ENCODE peak calls at places on chromosomes 16 and 17, in seven cellular contexts. One of them, this sample, is unnamed.

GRCh38 chr17:81374890-81375289 is 20.4 kb upstream of the BAHCC1 start:
- DNase-seq in CD8-positive, alpha-beta memory T cell: no peak
- DNase-seq in cardiac muscle cell: no peak
- DNase-seq in esophagus squamous epithelium: no peak
- DNase-seq in CD4-positive, alpha-beta T cell: no peak
- DNase-seq in mesenchymal stem cell: no peak
- DNase-seq in esophagus muscularis mucosa: no peak
- DNase-seq in this sample: no peak

GRCh38 chr17:28230011-28230410 is 89.0 kb upstream of the TMEM97 start:
- DNase-seq in CD8-positive, alpha-beta memory T cell: no peak
- DNase-seq in cardiac muscle cell: no peak
- DNase-seq in esophagus squamous epithelium: no peak
- DNase-seq in CD4-positive, alpha-beta T cell: no peak
- DNase-seq in mesenchymal stem cell: no peak
- DNase-seq in esophagus muscularis mucosa: no peak
- DNase-seq in this sample: no peak

GRCh38 chr16:80602894-80603293 is 62.1 kb downstream of the DYNLRB2 start:
- DNase-seq in CD8-positive, alpha-beta memory T cell: no peak
- DNase-seq in cardiac muscle cell: no peak
- DNase-seq in esophagus squamous epithelium: no peak
- DNase-seq in CD4-positive, alpha-beta T cell: no peak
- DNase-seq in mesenchymal stem cell: no peak
- DNase-seq in esophagus muscularis mucosa: no peak
- DNase-seq in this sample: no peak

GRCh38 chr17:49359990-49360795 is 1.9 kb downstream of the ZNF652 start:
- DNase-seq in CD8-positive, alpha-beta memory T cell: no peak
- DNase-seq in cardiac muscle cell: no peak
- DNase-seq in esophagus squamous epithelium: no peak
- DNase-seq in CD4-positive, alpha-beta T cell: no peak
- DNase-seq in mesenchymal stem cell: peak; percentile 41
- DNase-seq in esophagus muscularis mucosa: no peak
- DNase-seq in this sample: no peak

GRCh38 chr16:525520-526180 is 1.9 kb upstream of the CAPN15 start:
- DNase-seq in CD8-positive, alpha-beta memory T cell: peak; percentile 44
- DNase-seq in cardiac muscle cell: peak; percentile 68
- DNase-seq in esophagus squamous epithelium: no peak
- DNase-seq in CD4-positive, alpha-beta T cell: no peak
- DNase-seq in mesenchymal stem cell: peak; percentile 95
- DNase-seq in esophagus muscularis mucosa: no peak
- DNase-seq in this sample: no peak

GRCh38 chr17:82257473-82257872 is 16.0 kb downstream of the CSNK1D start:
- DNase-seq in CD8-positive, alpha-beta memory T cell: peak; percentile 70
- DNase-seq in cardiac muscle cell: peak; percentile 47
- DNase-seq in esophagus squamous epithelium: no peak
- DNase-seq in CD4-positive, alpha-beta T cell: peak; percentile 59
- DNase-seq in mesenchymal stem cell: no peak
- DNase-seq in esophagus muscularis mucosa: no peak
- DNase-seq in this sample: no peak

GRCh38 chr16:54446639-54447038 is 160.1 kb upstream of the IRX3 start:
- DNase-seq in CD8-positive, alpha-beta memory T cell: no peak
- DNase-seq in cardiac muscle cell: peak; percentile 87
- DNase-seq in esophagus squamous epithelium: no peak
- DNase-seq in CD4-positive, alpha-beta T cell: no peak
- DNase-seq in mesenchymal stem cell: peak; percentile 75
- DNase-seq in esophagus muscularis mucosa: no peak
- DNase-seq in this sample: no peak

GRCh38 chr16:81809567-81809966 is 30.5 kb downstream of the PLCG2 start:
- DNase-seq in CD8-positive, alpha-beta memory T cell: no peak
- DNase-seq in cardiac muscle cell: no peak
- DNase-seq in esophagus squamous epithelium: no peak
- DNase-seq in CD4-positive, alpha-beta T cell: no peak
- DNase-seq in mesenchymal stem cell: no peak
- DNase-seq in esophagus muscularis mucosa: no peak
- DNase-seq in this sample: no peak

GRCh38 chr16:74774223-74775139 is at the start of gene FA2H:
- DNase-seq in CD8-positive, alpha-beta memory T cell: peak; percentile 27
- DNase-seq in cardiac muscle cell: peak; percentile 51
- DNase-seq in esophagus squamous epithelium: no peak
- DNase-seq in CD4-positive, alpha-beta T cell: peak; percentile 55
- DNase-seq in mesenchymal stem cell: peak; percentile 39
- DNase-seq in esophagus muscularis mucosa: peak; percentile 74
- DNase-seq in this sample: peak; percentile 67

GRCh38 chr17:29807520-29808361 is 122.3 kb downstream of the SSH2 start:
- DNase-seq in CD8-positive, alpha-beta memory T cell: peak; percentile 52
- DNase-seq in cardiac muscle cell: peak; percentile 79
- DNase-seq in esophagus squamous epithelium: no peak
- DNase-seq in CD4-positive, alpha-beta T cell: peak; percentile 57
- DNase-seq in mesenchymal stem cell: peak; percentile 75
- DNase-seq in esophagus muscularis mucosa: no peak
- DNase-seq in this sample: peak; percentile 33

GRCh38 chr16:73093146-73094144 is 45.5 kb upstream of the ZFHX3 start:
- DNase-seq in CD8-positive, alpha-beta memory T cell: no peak
- DNase-seq in cardiac muscle cell: peak; percentile 54
- DNase-seq in esophagus squamous epithelium: no peak
- DNase-seq in CD4-positive, alpha-beta T cell: no peak
- DNase-seq in mesenchymal stem cell: no peak
- DNase-seq in esophagus muscularis mucosa: no peak
- DNase-seq in this sample: no peak

GRCh38 chr17:3923466-3924190 is 7.4 kb upstream of the P2RX1 start:
- DNase-seq in CD8-positive, alpha-beta memory T cell: no peak
- DNase-seq in cardiac muscle cell: no peak
- DNase-seq in esophagus squamous epithelium: no peak
- DNase-seq in CD4-positive, alpha-beta T cell: no peak
- DNase-seq in mesenchymal stem cell: no peak
- DNase-seq in esophagus muscularis mucosa: no peak
- DNase-seq in this sample: no peak

GRCh38 chr17:40499551-40500189 is 1.8 kb downstream of the TNS4 start:
- DNase-seq in CD8-positive, alpha-beta memory T cell: no peak
- DNase-seq in cardiac muscle cell: peak; percentile 90
- DNase-seq in esophagus squamous epithelium: no peak
- DNase-seq in CD4-positive, alpha-beta T cell: no peak
- DNase-seq in mesenchymal stem cell: peak; percentile 79
- DNase-seq in esophagus muscularis mucosa: peak; percentile 96
- DNase-seq in this sample: no peak

GRCh38 chr16:51592013-51592501 is 441.0 kb upstream of the SALL1 start:
- DNase-seq in CD8-positive, alpha-beta memory T cell: no peak
- DNase-seq in cardiac muscle cell: no peak
- DNase-seq in esophagus squamous epithelium: no peak
- DNase-seq in CD4-positive, alpha-beta T cell: no peak
- DNase-seq in mesenchymal stem cell: no peak
- DNase-seq in esophagus muscularis mucosa: no peak
- DNase-seq in this sample: no peak

GRCh38 chr17:50934672-50935200 is 68.6 kb upstream of the TOB1 start:
- DNase-seq in CD8-positive, alpha-beta memory T cell: no peak
- DNase-seq in cardiac muscle cell: no peak
- DNase-seq in esophagus squamous epithelium: no peak
- DNase-seq in CD4-positive, alpha-beta T cell: no peak
- DNase-seq in mesenchymal stem cell: no peak
- DNase-seq in esophagus muscularis mucosa: no peak
- DNase-seq in this sample: no peak

GRCh38 chr16:72739577-72739976 is 308.4 kb downstream of the ZFHX3 start:
- DNase-seq in CD8-positive, alpha-beta memory T cell: no peak
- DNase-seq in cardiac muscle cell: no peak
- DNase-seq in esophagus squamous epithelium: no peak
- DNase-seq in CD4-positive, alpha-beta T cell: no peak
- DNase-seq in mesenchymal stem cell: peak; percentile 45
- DNase-seq in esophagus muscularis mucosa: no peak
- DNase-seq in this sample: no peak

GRCh38 chr16:14548933-14549788 is 80.9 kb downstream of the PARN start:
- DNase-seq in CD8-positive, alpha-beta memory T cell: no peak
- DNase-seq in cardiac muscle cell: no peak
- DNase-seq in esophagus squamous epithelium: no peak
- DNase-seq in CD4-positive, alpha-beta T cell: no peak
- DNase-seq in mesenchymal stem cell: no peak
- DNase-seq in esophagus muscularis mucosa: no peak
- DNase-seq in this sample: no peak

GRCh38 chr17:83057793-83058477 is 21.5 kb upstream of the METRNL start:
- DNase-seq in CD8-positive, alpha-beta memory T cell: no peak
- DNase-seq in cardiac muscle cell: no peak
- DNase-seq in esophagus squamous epithelium: no peak
- DNase-seq in CD4-positive, alpha-beta T cell: no peak
- DNase-seq in mesenchymal stem cell: no peak
- DNase-seq in esophagus muscularis mucosa: no peak
- DNase-seq in this sample: no peak

GRCh38 chr16:22652463-22652845 is 141.8 kb downstream of the NPIPB5 start:
- DNase-seq in CD8-positive, alpha-beta memory T cell: no peak
- DNase-seq in cardiac muscle cell: no peak
- DNase-seq in esophagus squamous epithelium: no peak
- DNase-seq in CD4-positive, alpha-beta T cell: no peak
- DNase-seq in mesenchymal stem cell: no peak
- DNase-seq in esophagus muscularis mucosa: no peak
- DNase-seq in this sample: no peak

GRCh38 chr17:80233202-80233601 is 13.0 kb downstream of the SLC26A11 start:
- DNase-seq in CD8-positive, alpha-beta memory T cell: no peak
- DNase-seq in cardiac muscle cell: no peak
- DNase-seq in esophagus squamous epithelium: no peak
- DNase-seq in CD4-positive, alpha-beta T cell: no peak
- DNase-seq in mesenchymal stem cell: no peak
- DNase-seq in esophagus muscularis mucosa: no peak
- DNase-seq in this sample: no peak

GRCh38 chr16:78284957-78285434 is 185.5 kb downstream of the WWOX start:
- DNase-seq in CD8-positive, alpha-beta memory T cell: no peak
- DNase-seq in cardiac muscle cell: no peak
- DNase-seq in esophagus squamous epithelium: no peak
- DNase-seq in CD4-positive, alpha-beta T cell: no peak
- DNase-seq in mesenchymal stem cell: no peak
- DNase-seq in esophagus muscularis mucosa: no peak
- DNase-seq in this sample: no peak

GRCh38 chr17:32881054-32881453 is 4.1 kb upstream of the MYO1D start:
- DNase-seq in CD8-positive, alpha-beta memory T cell: no peak
- DNase-seq in cardiac muscle cell: no peak
- DNase-seq in esophagus squamous epithelium: no peak
- DNase-seq in CD4-positive, alpha-beta T cell: no peak
- DNase-seq in mesenchymal stem cell: no peak
- DNase-seq in esophagus muscularis mucosa: no peak
- DNase-seq in this sample: no peak

DNA sequence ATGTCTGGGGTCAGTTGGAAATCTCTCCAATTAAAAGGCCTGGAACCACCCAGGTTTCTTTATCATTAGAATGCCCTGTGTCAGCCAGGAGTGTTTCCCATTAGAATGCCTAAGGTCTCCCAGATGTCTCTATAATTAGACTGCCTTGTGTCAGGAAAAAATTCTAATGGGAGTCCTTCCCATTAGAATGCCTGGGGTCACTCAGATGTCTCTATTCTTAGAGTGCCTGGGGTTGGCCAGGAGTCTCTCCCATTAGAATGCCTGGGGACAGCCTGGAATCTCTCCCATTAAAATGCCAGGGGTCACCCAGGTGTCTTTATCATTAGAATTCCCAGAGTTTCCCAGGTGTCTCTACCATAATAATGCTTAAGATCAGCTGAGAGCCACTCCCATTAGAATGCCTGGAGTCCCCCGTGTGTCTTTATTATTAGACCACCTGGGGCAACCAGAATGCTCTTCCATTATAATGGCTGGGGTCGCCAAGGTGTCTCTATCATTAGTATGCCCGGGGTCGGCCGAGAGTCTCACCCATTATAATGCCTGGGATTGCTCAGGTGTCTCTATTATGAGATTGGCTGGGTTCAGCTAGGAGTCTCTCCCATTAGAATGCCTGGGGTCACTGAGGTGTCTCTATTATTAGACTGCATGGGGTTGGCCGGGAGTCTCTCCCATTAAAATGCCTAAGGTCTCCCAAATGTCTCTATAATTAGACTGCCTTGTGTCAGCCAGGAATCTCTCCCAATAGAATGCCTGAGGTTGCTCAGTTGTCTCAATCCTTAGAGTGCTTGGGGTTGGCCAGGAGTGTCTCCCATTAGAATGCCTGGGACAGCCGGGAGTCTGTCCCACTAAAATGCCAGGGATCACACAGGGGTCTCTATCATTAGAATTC is 2254.6 kb downstream of the TP53TG3F start:
- DNase-seq in CD8-positive, alpha-beta memory T cell: no peak
- DNase-seq in cardiac muscle cell: no peak
- DNase-seq in esophagus squamous epithelium: no peak
- DNase-seq in CD4-positive, alpha-beta T cell: no peak
- DNase-seq in mesenchymal stem cell: no peak
- DNase-seq in esophagus muscularis mucosa: no peak
- DNase-seq in this sample: no peak
- H3K9me3 ChIP-seq in CD8-positive, alpha-beta memory T cell: no peaks in the 10 kb centered on the region
- H3K9me3 ChIP-seq in cardiac muscle cell: no peaks in the 10 kb centered on the region
- H3K9me3 ChIP-seq in esophagus squamous epithelium: no peaks in the 10 kb centered on the region
- H3K9me3 ChIP-seq in CD4-positive, alpha-beta T cell: peaks cover 35% of the 10 kb centered on the region
- H3K9me3 ChIP-seq in mesenchymal stem cell: peaks cover 7% of the 10 kb centered on the region
- H3K9me3 ChIP-seq in esophagus muscularis mucosa: peaks cover 40% of the 10 kb centered on the region
- H3K9me3 ChIP-seq in this sample: no peaks in the 10 kb centered on the region

GRCh38 chr17:60902399-60902798 is 224.7 kb downstream of the BCAS3 start:
- DNase-seq in CD8-positive, alpha-beta memory T cell: no peak
- DNase-seq in cardiac muscle cell: no peak
- DNase-seq in esophagus squamous epithelium: no peak
- DNase-seq in CD4-positive, alpha-beta T cell: no peak
- DNase-seq in mesenchymal stem cell: no peak
- DNase-seq in esophagus muscularis mucosa: no peak
- DNase-seq in this sample: no peak
- H3K9me3 ChIP-seq in CD8-positive, alpha-beta memory T cell: no peaks in the 10 kb centered on the region
- H3K9me3 ChIP-seq in cardiac muscle cell: no peaks in the 10 kb centered on the region
- H3K9me3 ChIP-seq in esophagus squamous epithelium: no peaks in the 10 kb centered on the region
- H3K9me3 ChIP-seq in CD4-positive, alpha-beta T cell: no peaks in the 10 kb centered on the region
- H3K9me3 ChIP-seq in mesenchymal stem cell: peaks cover 1% of the 10 kb centered on the region
- H3K9me3 ChIP-seq in esophagus muscularis mucosa: peaks cover 5% of the 10 kb centered on the region
- H3K9me3 ChIP-seq in this sample: no peaks in the 10 kb centered on the region

GRCh38 chr17:56934280-56934679 is 20.4 kb upstream of the TRIM25 start:
- DNase-seq in CD8-positive, alpha-beta memory T cell: no peak
- DNase-seq in cardiac muscle cell: no peak
- DNase-seq in esophagus squamous epithelium: no peak
- DNase-seq in CD4-positive, alpha-beta T cell: no peak
- DNase-seq in mesenchymal stem cell: no peak
- DNase-seq in esophagus muscularis mucosa: no peak
- DNase-seq in this sample: no peak
- H3K9me3 ChIP-seq in CD8-positive, alpha-beta memory T cell: no peaks in the 10 kb centered on the region
- H3K9me3 ChIP-seq in cardiac muscle cell: no peaks in the 10 kb centered on the region
- H3K9me3 ChIP-seq in esophagus squamous epithelium: no peaks in the 10 kb centered on the region
- H3K9me3 ChIP-seq in CD4-positive, alpha-beta T cell: no peaks in the 10 kb centered on the region
- H3K9me3 ChIP-seq in mesenchymal stem cell: peaks cover 14% of the 10 kb centered on the region
- H3K9me3 ChIP-seq in esophagus muscularis mucosa: no peaks in the 10 kb centered on the region
- H3K9me3 ChIP-seq in this sample: peaks cover 4% of the 10 kb centered on the region

GRCh38 chr16:27390157-27390556 is 11.8 kb upstream of the IL21R start:
- DNase-seq in CD8-positive, alpha-beta memory T cell: no peak
- DNase-seq in cardiac muscle cell: no peak
- DNase-seq in esophagus squamous epithelium: no peak
- DNase-seq in CD4-positive, alpha-beta T cell: no peak
- DNase-seq in mesenchymal stem cell: no peak
- DNase-seq in esophagus muscularis mucosa: no peak
- DNase-seq in this sample: no peak

GRCh38 chr16:27389272-27389961 is 12.6 kb upstream of the IL21R start:
- DNase-seq in CD8-positive, alpha-beta memory T cell: no peak
- DNase-seq in cardiac muscle cell: no peak
- DNase-seq in esophagus squamous epithelium: no peak
- DNase-seq in CD4-positive, alpha-beta T cell: no peak
- DNase-seq in mesenchymal stem cell: no peak
- DNase-seq in esophagus muscularis mucosa: no peak
- DNase-seq in this sample: no peak

GRCh38 chr16:27385398-27385797 is 16.6 kb upstream of the IL21R start:
- DNase-seq in CD8-positive, alpha-beta memory T cell: no peak
- DNase-seq in cardiac muscle cell: no peak
- DNase-seq in esophagus squamous epithelium: no peak
- DNase-seq in CD4-positive, alpha-beta T cell: no peak
- DNase-seq in mesenchymal stem cell: no peak
- DNase-seq in esophagus muscularis mucosa: no peak
- DNase-seq in this sample: no peak

GRCh38 chr16:27386674-27387073 is 15.3 kb upstream of the IL21R start:
- DNase-seq in CD8-positive, alpha-beta memory T cell: no peak
- DNase-seq in cardiac muscle cell: no peak
- DNase-seq in esophagus squamous epithelium: no peak
- DNase-seq in CD4-positive, alpha-beta T cell: no peak
- DNase-seq in mesenchymal stem cell: no peak
- DNase-seq in esophagus muscularis mucosa: no peak
- DNase-seq in this sample: no peak

GRCh38 chr16:27387724-27388123 is 14.2 kb upstream of the IL21R start:
- DNase-seq in CD8-positive, alpha-beta memory T cell: no peak
- DNase-seq in cardiac muscle cell: no peak
- DNase-seq in esophagus squamous epithelium: no peak
- DNase-seq in CD4-positive, alpha-beta T cell: no peak
- DNase-seq in mesenchymal stem cell: no peak
- DNase-seq in esophagus muscularis mucosa: no peak
- DNase-seq in this sample: no peak
- H3K9me3 ChIP-seq in CD8-positive, alpha-beta memory T cell: no peaks in the 10 kb centered on the region
- H3K9me3 ChIP-seq in cardiac muscle cell: no peaks in the 10 kb centered on the region
- H3K9me3 ChIP-seq in esophagus squamous epithelium: no peaks in the 10 kb centered on the region
- H3K9me3 ChIP-seq in CD4-positive, alpha-beta T cell: peaks cover 4% of the 10 kb centered on the region
- H3K9me3 ChIP-seq in mesenchymal stem cell: peaks cover 30% of the 10 kb centered on the region
- H3K9me3 ChIP-seq in esophagus muscularis mucosa: peaks cover 21% of the 10 kb centered on the region
- H3K9me3 ChIP-seq in this sample: no peaks in the 10 kb centered on the region

This sample was measured in T-helper 17 cell.